ENCODE peak calls at places on chromosome 16, in five cellular contexts. A is right atrium auricular region, P is pancreas, X is lung, E is adrenal gland. S is an unnamed sample.

GRCh38 chr16:69311533-69312388 is 611 bp downstream of the VPS4A start:
- DNase-seq in E (peak; percentile 42), X (no peak), P (no peak), A (no peak), S (peak; percentile 25)

GRCh38 chr16:19923396-19923795 is 38.7 kb upstream of the GPRC5B start:
- DNase-seq in X (no peak), P (no peak), E (no peak), A (no peak), S (no peak)

GRCh38 chr16:56450275-56450889 is 750 bp downstream of the NUDT21 start:
- DNase-seq in E (no peak), P (no peak), X (no peak), A (no peak), S (peak; percentile 24)

GRCh38 chr16:49932943-49933342 is 77.0 kb upstream of the ZNF423 start:
- DNase-seq in P (no peak), E (no peak), A (no peak), X (no peak), S (peak; percentile 3)

GRCh38 chr16:46789499-46790414 is 41.2 kb downstream of the C16orf87 start:
- DNase-seq in E (peak; percentile 85), P (peak; percentile 93), A (peak; percentile 76), X (peak; percentile 82), S (peak; percentile 80)

GRCh38 chr16:10616395-10616743 is 36.0 kb upstream of the EMP2 start:
- DNase-seq in X (no peak), P (no peak), E (no peak), A (no peak), S (no peak)

GRCh38 chr16:79618712-79619050 is 18.1 kb upstream of the MAF start:
- DNase-seq in P (no peak), X (no peak), A (peak; percentile 2), E (no peak), S (no peak)

GRCh38 chr16:4511441-4512082 is 27.0 kb downstream of the CDIP1 start:
- DNase-seq in P (peak; percentile 81), E (peak; percentile 60), A (no peak), X (peak; percentile 36), S (peak; percentile 44)

GRCh38 chr16:12245088-12245922 is 268.8 kb downstream of the SNX29 start:
- DNase-seq in X (no peak), A (no peak), E (no peak), P (no peak), S (no peak)

GRCh38 chr16:57999366-57999970 is 1.0 kb downstream of the ZNF319 start:
- DNase-seq in E (no peak), P (no peak), A (no peak), X (no peak), S (no peak)

GRCh38 chr16:17365211-17365541 is 105.6 kb downstream of the XYLT1 start:
- DNase-seq in P (no peak), E (no peak), X (no peak), A (no peak), S (no peak)

GRCh38 chr16:13552062-13552959 is 367.6 kb upstream of the ERCC4 start:
- DNase-seq in E (no peak), A (no peak), X (no peak), P (no peak), S (no peak)

GRCh38 chr16:82715833-82716232 is 89.1 kb downstream of the CDH13 start:
- DNase-seq in A (no peak), P (no peak), X (no peak), E (no peak), S (peak; percentile 64)
- H3K27me3 ChIP-seq in A (no peaks in the 10 kb centered on the region), P (no peaks in the 10 kb centered on the region), X (no peaks in the 10 kb centered on the region), E (no peaks in the 10 kb centered on the region), S (no peaks in the 10 kb centered on the region)

GRCh38 chr16:1097156-1097555 is 1.1 kb upstream of the C1QTNF8 start:
- DNase-seq in E (no peak), P (no peak), X (no peak), A (no peak), S (no peak)
- H3K27me3 ChIP-seq in E (no peaks in the 10 kb centered on the region), P (no peaks in the 10 kb centered on the region), X (peaks cover 3% of the 10 kb centered on the region), A (no peaks in the 10 kb centered on the region), S (peaks cover 5% of the 10 kb centered on the region)

DNA sequence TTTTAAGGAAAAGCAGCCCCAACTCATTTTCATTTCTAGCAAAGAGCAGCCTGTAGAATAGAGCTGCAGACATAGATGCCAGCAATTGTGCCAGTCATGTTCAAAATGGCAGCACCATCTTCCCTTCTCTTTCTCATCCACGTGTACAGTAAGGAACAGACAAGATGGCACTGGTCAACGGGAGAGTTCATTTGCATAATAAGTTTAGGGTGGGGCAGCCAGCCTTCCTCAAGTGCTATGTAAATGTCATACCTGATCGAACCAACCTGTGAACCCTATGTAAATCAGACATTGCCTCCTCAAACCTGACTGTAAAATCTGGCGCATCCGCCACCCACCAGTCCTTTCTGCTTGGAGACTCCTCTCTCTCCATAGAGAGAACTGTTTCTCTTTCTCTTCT is 150.0 kb upstream of the CDH13 start:
- DNase-seq in A (no peak), E (no peak), P (no peak), X (no peak), S (no peak)
- H3K27me3 ChIP-seq in A (no peaks in the 10 kb centered on the region), E (no peaks in the 10 kb centered on the region), P (no peaks in the 10 kb centered on the region), X (no peaks in the 10 kb centered on the region), S (no peaks in the 10 kb centered on the region)

DNA sequence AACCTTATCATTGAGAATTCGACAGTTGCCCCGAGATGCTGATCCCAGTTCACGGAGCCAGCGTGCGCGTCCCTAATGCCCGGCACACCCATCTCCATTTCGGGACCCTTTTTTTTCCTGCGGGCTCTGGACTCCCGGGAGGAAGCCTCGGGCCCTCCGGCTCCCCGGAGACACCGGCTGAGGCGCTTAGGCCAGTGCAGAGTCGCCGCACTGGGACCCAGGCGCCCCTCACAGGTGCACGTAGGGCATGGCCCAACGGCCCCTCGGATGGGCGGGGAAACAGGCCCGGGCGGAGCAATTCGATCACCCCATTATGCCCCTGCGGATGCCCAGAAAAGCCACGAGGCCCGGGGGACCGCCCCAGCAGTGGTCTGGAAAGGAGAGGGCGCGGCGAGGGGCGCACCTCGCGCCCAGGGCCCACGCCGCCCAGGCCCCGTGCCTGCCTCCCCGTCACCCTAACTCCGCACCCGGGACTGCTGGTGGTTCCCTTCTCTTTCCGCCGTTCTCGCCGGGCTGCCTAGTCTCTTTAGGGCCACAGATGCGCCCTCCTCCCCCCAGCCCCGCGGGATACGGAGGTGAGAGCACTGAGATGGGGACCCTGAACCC is 18.5 kb upstream of the ZFHX3 start:
- DNase-seq in A (no peak), E (no peak), P (peak; percentile 60), X (no peak), S (no peak)
- H3K27me3 ChIP-seq in A (peaks cover 8% of the 10 kb centered on the region), E (no peaks in the 10 kb centered on the region), P (no peaks in the 10 kb centered on the region), X (no peaks in the 10 kb centered on the region), S (no peaks in the 10 kb centered on the region)

GRCh38 chr16:89023151-89023551 is 46.1 kb upstream of the CBFA2T3 start:
- DNase-seq in E (no peak), P (peak; percentile 29), X (no peak), A (no peak), S (no peak)
- H3K27me3 ChIP-seq in E (peaks cover 20% of the 10 kb centered on the region), P (no peaks in the 10 kb centered on the region), X (peaks cover 3% of the 10 kb centered on the region), A (no peaks in the 10 kb centered on the region), S (no peaks in the 10 kb centered on the region)

DNA sequence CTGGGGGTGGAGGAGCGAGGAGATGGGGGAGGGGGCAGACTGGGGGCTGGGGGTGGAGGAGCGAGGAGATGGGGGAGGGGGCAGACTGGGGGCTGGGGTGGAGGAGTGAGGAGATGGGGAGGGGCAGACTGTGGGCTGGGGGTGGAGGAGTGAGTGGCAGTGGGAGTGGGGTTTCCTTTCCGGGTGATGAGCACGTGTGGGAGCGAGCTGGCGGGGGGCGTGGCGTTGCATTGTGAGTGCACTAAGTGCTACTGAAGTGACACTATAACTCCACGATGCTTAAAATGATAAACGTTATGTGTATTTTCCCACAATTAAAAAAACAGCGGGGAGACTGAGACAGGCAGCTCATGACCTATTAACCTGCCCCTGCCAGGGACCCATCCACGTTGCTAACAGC is 46.3 kb downstream of the CBFA2T3 start:
- DNase-seq in E (no peak), A (no peak), X (no peak), P (no peak), S (no peak)
- H3K27me3 ChIP-seq in E (no peaks in the 10 kb centered on the region), A (no peaks in the 10 kb centered on the region), X (no peaks in the 10 kb centered on the region), P (no peaks in the 10 kb centered on the region), S (no peaks in the 10 kb centered on the region)

DNA sequence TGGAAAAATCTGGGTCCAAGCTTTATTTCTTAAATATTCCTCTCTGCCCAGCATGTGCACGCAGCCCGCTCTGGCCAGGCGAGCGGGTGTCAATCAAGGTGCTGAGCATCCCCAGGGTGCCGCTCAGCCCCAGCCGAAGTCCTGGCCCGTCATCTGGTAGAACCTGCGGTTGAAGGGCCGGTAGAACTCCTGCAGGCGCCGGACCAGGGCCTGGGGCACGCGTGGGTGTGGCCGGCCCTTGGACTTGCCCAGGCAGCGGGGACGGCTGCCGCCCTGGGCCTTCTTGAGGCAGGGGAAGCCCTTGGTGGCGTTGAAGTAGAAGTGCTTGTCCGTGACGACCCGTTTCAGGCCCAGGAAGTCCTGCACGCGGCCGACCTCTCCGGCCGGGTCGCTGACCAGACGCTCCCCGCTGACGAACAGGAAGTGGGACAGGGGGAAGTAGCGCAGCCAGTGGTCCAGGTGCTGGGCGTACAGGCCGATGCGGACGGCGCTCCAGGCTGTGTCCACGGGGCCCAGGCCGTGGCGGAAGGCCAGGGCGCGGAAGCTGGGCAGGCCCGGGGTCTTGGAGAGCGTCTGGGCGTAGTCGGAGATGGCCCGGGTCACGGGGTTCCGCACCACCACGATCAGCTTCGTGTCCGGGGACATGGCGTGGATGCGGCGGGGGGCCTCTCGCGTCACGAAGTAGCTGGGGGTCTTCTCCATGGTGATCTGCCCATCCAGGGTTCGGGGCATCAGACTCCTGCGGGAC is 6.6 kb downstream of the HS3ST6 start:
- DNase-seq in A (no peak), X (no peak), P (no peak), E (no peak), S (no peak)
- H3K27me3 ChIP-seq in A (no peaks in the 10 kb centered on the region), X (no peaks in the 10 kb centered on the region), P (no peaks in the 10 kb centered on the region), E (peaks cover 16% of the 10 kb centered on the region), S (peaks cover 4% of the 10 kb centered on the region)

DNA sequence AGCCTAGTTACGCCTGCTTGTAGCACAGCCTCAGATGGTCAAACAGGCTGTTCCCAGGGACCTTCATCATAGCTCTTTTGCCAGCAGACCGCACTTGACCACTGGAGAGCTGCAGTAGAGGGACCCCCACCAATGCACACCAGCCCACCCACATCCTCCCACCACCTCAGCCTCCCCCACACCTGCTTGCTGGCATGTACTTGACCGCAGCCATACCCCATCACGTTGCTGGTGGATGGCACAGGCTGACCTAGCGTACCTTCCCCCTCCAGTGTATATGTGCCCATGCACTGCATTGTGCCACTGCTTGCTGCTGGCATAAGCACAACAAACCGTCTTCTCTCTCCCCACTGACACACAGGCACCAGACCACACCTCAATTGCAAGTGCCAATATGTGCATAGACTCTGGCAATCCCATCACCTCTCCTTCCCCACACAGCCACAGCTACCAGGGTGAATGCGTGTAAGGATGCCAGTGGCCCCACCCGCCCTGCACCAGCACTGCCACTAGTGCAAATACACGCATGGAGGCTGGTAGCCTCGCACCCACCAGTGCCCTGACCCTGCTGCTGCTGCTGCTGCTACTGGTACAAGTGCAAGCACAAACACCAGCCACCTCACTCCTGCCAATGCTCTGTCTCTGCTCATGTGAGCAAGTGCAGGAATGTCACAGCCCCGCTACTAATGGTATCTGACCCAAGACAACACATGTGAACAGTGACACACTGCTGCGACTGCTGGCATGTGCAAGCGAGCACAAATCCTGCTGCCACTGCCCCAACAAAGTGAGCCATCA is 1377.6 kb downstream of the CDH11 start:
- DNase-seq in P (no peak), A (no peak), E (no peak), X (no peak), S (no peak)
- H3K27me3 ChIP-seq in P (peaks cover 3% of the 10 kb centered on the region), A (no peaks in the 10 kb centered on the region), E (no peaks in the 10 kb centered on the region), X (no peaks in the 10 kb centered on the region), S (no peaks in the 10 kb centered on the region)